ENCODE peak calls at places on chromosomes 4 and X, in eight cellular contexts. J, Z, C, W, P, V, U and O are unnamed samples. For H3K36me3, the result is how much of the 10 kb centered on the place peaks cover.

GRCh38 chrX:38898261-38898660 is 97.0 kb downstream of the MID1IP1 start:
- DNase-seq in J (no peak), Z (no peak), C (no peak), W (no peak), P (no peak), V (no peak), U (no peak), O (no peak)

GRCh38 chr4:85557016-85557901 is 82.3 kb downstream of the ARHGAP24 start:
- DNase-seq in J (no peak), Z (no peak), C (no peak), W (no peak), P (no peak), V (no peak), U (no peak), O (no peak)

GRCh38 chrX:38879631-38880220 is 78.5 kb downstream of the MID1IP1 start:
- DNase-seq in J (no peak), Z (no peak), C (no peak), W (no peak), P (no peak), V (peak), U (peak), O (peak)

GRCh38 chrX:153549231-153549630 is 31.8 kb downstream of the ATP2B3 start:
- DNase-seq in J (no peak), Z (no peak), C (no peak), W (no peak), P (no peak), V (no peak), U (no peak), O (no peak)

GRCh38 chrX:120301960-120302359 is 9.3 kb downstream of the TMEM255A start:
- DNase-seq in J (no peak), Z (no peak), C (no peak), W (no peak), P (no peak), V (no peak), U (no peak), O (no peak)

GRCh38 chrX:105872921-105873320 is 50.6 kb downstream of the NRK start:
- DNase-seq in J (no peak), Z (no peak), C (no peak), W (no peak), P (no peak), V (no peak), U (peak), O (no peak)

GRCh38 chrX:49308604-49309269 is 5.3 kb downstream of the GAGE10 start:
- DNase-seq in J (no peak), Z (no peak), C (no peak), W (no peak), P (no peak), V (no peak), U (peak), O (peak)

GRCh38 chr4:176896211-176896610 is 103.5 kb upstream of the VEGFC start:
- DNase-seq in J (no peak), Z (no peak), C (no peak), W (no peak), P (no peak), V (no peak), U (no peak), O (no peak)

GRCh38 chrX:131779313-131779712 is 235.4 kb downstream of the OR13H1 start:
- DNase-seq in J (no peak), Z (no peak), C (no peak), W (no peak), P (no peak), V (no peak), U (no peak), O (no peak)

GRCh38 chrX:76428243-76429130 is 977 bp downstream of the MAGEE1 start:
- DNase-seq in J (no peak), Z (peak), C (peak), W (no peak), P (peak), V (peak), U (peak), O (peak)

GRCh38 chr4:81198151-81198550 is 16.9 kb downstream of the PRKG2 start:
- DNase-seq in J (no peak), Z (no peak), C (no peak), W (no peak), P (peak), V (no peak), U (no peak), O (no peak)

DNA sequence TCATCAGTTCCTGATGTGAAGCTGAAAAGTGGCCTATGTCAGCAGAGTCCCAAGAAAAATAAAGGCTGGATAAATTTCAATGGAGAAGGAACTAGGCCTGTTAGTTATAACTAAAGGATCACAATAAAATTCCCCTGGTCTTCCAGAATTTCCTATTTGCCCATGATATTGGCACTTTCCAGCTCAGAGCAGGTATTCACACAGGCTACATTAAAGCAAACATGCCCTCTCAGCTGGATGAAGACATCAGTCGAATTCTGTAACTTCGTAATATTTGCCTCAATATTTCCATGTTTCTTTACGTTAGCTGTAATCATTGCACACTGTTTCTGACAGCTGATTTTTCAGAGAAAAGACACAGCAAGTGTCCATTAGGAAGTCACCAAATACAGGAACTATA is 9.5 kb downstream of the HPGD start:
- DNase-seq in J (no peak), Z (no peak), C (no peak), W (no peak), P (no peak), V (no peak), U (no peak), O (no peak)
- H3K4me3 ChIP-seq in J (no peak), Z (no peak), C (no peak), W (no peak), P (no peak), V (no peak), U (no peak), O (no peak)

GRCh38 chr4:7016512-7016911 is 26.7 kb upstream of the TADA2B start:
- DNase-seq in J (no peak), Z (no peak), C (no peak), W (no peak), P (no peak), V (no peak), U (no peak), O (no peak)
- H3K36me3 ChIP-seq in J (under half), Z (half or more), C (under half), W (under half), P (under half), V (half or more), U (under half), O (under half)

DNA sequence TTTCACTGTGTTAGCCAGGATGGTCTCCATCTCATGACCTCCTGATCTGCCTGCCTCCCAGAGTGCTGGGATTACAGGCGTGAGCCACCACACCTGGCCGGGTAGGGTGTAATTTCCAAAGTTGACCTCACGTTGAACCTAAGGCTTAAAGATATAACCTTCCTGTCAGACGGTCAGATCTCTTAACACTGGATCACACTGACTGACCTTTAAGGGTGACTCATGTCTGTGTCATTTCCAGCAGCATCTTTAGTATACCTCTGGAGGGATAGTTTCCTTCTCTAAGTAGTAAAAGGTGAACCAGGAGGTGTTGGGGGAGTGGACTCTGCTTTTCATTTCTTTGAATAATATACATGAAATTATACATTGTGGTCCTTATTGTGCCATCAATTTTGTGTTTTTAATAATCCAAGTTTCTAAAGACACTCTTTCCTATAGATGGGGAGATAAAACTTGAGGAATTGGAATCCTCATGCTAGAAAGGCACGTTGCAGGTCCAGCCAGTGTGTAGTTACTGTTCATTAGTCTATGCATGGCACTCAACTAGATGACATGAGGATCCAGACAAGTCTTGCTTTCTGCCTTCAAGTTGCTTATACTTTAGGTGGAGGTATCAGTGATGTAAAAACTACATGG is 45.7 kb downstream of the ARHGAP10 start:
- DNase-seq in J (no peak), Z (no peak), C (no peak), W (no peak), P (no peak), V (no peak), U (peak), O (peak)
- H3K4me3 ChIP-seq in J (no peak), Z (no peak), C (no peak), W (no peak), P (no peak), V (no peak), U (no peak), O (no peak)

GRCh38 chr4:6875431-6875831 is 34.2 kb upstream of the TBC1D14 start:
- DNase-seq in J (no peak), Z (peak), C (no peak), W (no peak), P (no peak), V (no peak), U (no peak), O (no peak)
- H3K36me3 ChIP-seq in J (half or more), Z (half or more), C (under half), W (under half), P (under half), V (half or more), U (under half), O (under half)

DNA sequence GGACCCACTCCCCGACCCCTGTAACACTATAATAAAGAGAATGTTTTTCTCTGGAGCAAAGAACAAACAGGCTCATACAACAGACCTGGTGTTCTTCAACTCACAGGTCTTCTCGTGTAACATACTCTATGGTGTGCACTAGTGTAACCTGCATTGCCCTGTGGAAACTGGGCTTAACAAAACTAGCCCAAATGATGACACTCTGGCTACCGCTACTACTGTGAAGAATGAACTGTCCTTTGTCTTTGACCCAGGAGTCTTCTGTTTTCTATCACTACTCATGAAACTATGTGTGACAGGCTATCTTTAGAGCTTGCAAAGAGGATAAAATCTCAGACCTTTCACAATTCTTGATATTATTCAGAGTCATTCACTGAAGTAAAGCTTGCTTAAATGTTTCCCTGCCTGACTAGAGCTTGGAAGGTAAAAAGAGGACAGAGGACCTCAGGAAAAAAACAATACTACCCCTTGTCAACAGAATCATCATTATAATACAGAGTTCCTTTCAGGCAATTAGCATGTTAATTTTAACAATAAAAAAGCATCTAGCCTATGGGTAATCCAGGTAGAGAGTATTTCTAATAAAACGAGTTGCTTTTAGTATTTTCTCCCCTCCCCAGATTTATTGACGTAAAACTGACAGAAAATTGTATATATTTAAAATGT is 59.2 kb downstream of the FSTL5 start:
- DNase-seq in J (no peak), Z (no peak), C (no peak), W (no peak), P (no peak), V (no peak), U (no peak), O (no peak)
- H3K4me3 ChIP-seq in J (no peak), Z (no peak), C (no peak), W (no peak), P (no peak), V (no peak), U (no peak), O (no peak)

GRCh38 chr4:3234171-3235029 is 14.6 kb upstream of the MSANTD1 start:
- DNase-seq in J (no peak), Z (no peak), C (no peak), W (no peak), P (no peak), V (no peak), U (no peak), O (no peak)

GRCh38 chr4:3236326-3236878 is 12.6 kb upstream of the MSANTD1 start:
- DNase-seq in J (no peak), Z (no peak), C (no peak), W (no peak), P (no peak), V (no peak), U (no peak), O (no peak)

GRCh38 chr4:3233391-3234071 is 15.4 kb upstream of the MSANTD1 start:
- DNase-seq in J (no peak), Z (no peak), C (no peak), W (no peak), P (no peak), V (no peak), U (no peak), O (no peak)

GRCh38 chr4:3235581-3235980 is 13.4 kb upstream of the MSANTD1 start:
- DNase-seq in J (no peak), Z (no peak), C (no peak), W (no peak), P (no peak), V (no peak), U (no peak), O (no peak)

DNA sequence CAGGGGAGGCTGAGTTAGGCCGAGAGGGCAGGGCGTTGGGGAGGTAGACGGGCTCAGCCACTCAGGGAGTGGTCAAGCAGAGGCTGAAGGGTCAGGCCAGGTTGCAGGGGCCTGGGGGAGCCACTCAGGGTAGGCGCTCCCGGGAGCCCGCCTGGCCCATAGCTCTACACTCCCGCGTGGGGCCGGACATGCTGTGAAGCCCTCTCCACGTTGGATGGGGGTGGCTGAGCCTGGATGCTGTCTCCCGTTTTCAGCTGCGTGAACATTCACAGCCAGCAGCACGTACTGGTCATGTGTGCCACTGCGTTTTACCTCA is 14.0 kb upstream of the MSANTD1 start:
- DNase-seq in J (no peak), Z (no peak), C (no peak), W (no peak), P (no peak), V (no peak), U (no peak), O (no peak)
- H3K36me3 ChIP-seq in J (half or more), Z (half or more), C (under half), W (under half), P (under half), V (half or more), U (under half), O (under half)